ENCODE peak calls at places on chromosomes 5 and 9, in eight cellular contexts. One of them, this sample, is unnamed.
A peak's percentile ranks its signal among the peaks of the same experiment; 100 is the strongest.

GRCh38 chr9:77013932-77014596 is 5.4 kb upstream of the FOXB2 start:
- DNase-seq in stomach: no peak
- DNase-seq in PC-3: no peak
- DNase-seq in small intestine: no peak
- DNase-seq in HCT116: no peak
- DNase-seq in PC-9: no peak
- DNase-seq in mammary epithelial cell: no peak
- DNase-seq in effector memory CD4-positive, alpha-beta T cell: no peak
- DNase-seq in this sample: no peak

GRCh38 chr9:95110956-95111525 is 206.5 kb downstream of the FANCC start:
- DNase-seq in stomach: no peak
- DNase-seq in PC-3: no peak
- DNase-seq in small intestine: no peak
- DNase-seq in HCT116: no peak
- DNase-seq in PC-9: no peak
- DNase-seq in mammary epithelial cell: no peak
- DNase-seq in effector memory CD4-positive, alpha-beta T cell: no peak
- DNase-seq in this sample: no peak

GRCh38 chr5:13987843-13988464 is 43.5 kb upstream of the DNAH5 start:
- DNase-seq in stomach: peak; percentile 45
- DNase-seq in PC-3: peak; percentile 95
- DNase-seq in small intestine: peak; percentile 45
- DNase-seq in HCT116: peak; percentile 42
- DNase-seq in PC-9: peak; percentile 69
- DNase-seq in mammary epithelial cell: peak; percentile 49
- DNase-seq in effector memory CD4-positive, alpha-beta T cell: no peak
- DNase-seq in this sample: peak; percentile 26

GRCh38 chr9:80049096-80049495 is 477.3 kb downstream of the TLE4 start:
- DNase-seq in stomach: no peak
- DNase-seq in PC-3: no peak
- DNase-seq in small intestine: no peak
- DNase-seq in HCT116: no peak
- DNase-seq in PC-9: no peak
- DNase-seq in mammary epithelial cell: no peak
- DNase-seq in effector memory CD4-positive, alpha-beta T cell: no peak
- DNase-seq in this sample: no peak

GRCh38 chr9:129932303-129933151 is 97.3 kb downstream of the USP20 start:
- DNase-seq in stomach: no peak
- DNase-seq in PC-3: no peak
- DNase-seq in small intestine: no peak
- DNase-seq in HCT116: no peak
- DNase-seq in PC-9: no peak
- DNase-seq in mammary epithelial cell: no peak
- DNase-seq in effector memory CD4-positive, alpha-beta T cell: no peak
- DNase-seq in this sample: no peak

GRCh38 chr9:115204827-115205506 is 87.0 kb upstream of the TNC start:
- DNase-seq in stomach: no peak
- DNase-seq in PC-3: peak; percentile 74
- DNase-seq in small intestine: no peak
- DNase-seq in HCT116: no peak
- DNase-seq in PC-9: peak; percentile 84
- DNase-seq in mammary epithelial cell: peak; percentile 92
- DNase-seq in effector memory CD4-positive, alpha-beta T cell: no peak
- DNase-seq in this sample: no peak

GRCh38 chr5:35436441-35437057 is 181.1 kb upstream of the SPEF2 start:
- DNase-seq in stomach: no peak
- DNase-seq in PC-3: peak; percentile 57
- DNase-seq in small intestine: peak; percentile 63
- DNase-seq in HCT116: peak; percentile 13
- DNase-seq in PC-9: no peak
- DNase-seq in mammary epithelial cell: peak; percentile 19
- DNase-seq in effector memory CD4-positive, alpha-beta T cell: no peak
- DNase-seq in this sample: no peak

GRCh38 chr5:10498350-10498749 is 56.7 kb downstream of the ROPN1L start:
- DNase-seq in stomach: no peak
- DNase-seq in PC-3: no peak
- DNase-seq in small intestine: no peak
- DNase-seq in HCT116: no peak
- DNase-seq in PC-9: no peak
- DNase-seq in mammary epithelial cell: no peak
- DNase-seq in effector memory CD4-positive, alpha-beta T cell: no peak
- DNase-seq in this sample: no peak

GRCh38 chr5:81852277-81853004 is 101.5 kb upstream of the SSBP2 start:
- DNase-seq in stomach: no peak
- DNase-seq in PC-3: no peak
- DNase-seq in small intestine: no peak
- DNase-seq in HCT116: peak; percentile 51
- DNase-seq in PC-9: peak; percentile 74
- DNase-seq in mammary epithelial cell: no peak
- DNase-seq in effector memory CD4-positive, alpha-beta T cell: no peak
- DNase-seq in this sample: peak; percentile 51

GRCh38 chr5:134113572-134113907 is 941 bp upstream of the TCF7 start:
- DNase-seq in stomach: no peak
- DNase-seq in PC-3: no peak
- DNase-seq in small intestine: no peak
- DNase-seq in HCT116: no peak
- DNase-seq in PC-9: no peak
- DNase-seq in mammary epithelial cell: no peak
- DNase-seq in effector memory CD4-positive, alpha-beta T cell: no peak
- DNase-seq in this sample: peak; percentile 70

GRCh38 chr9:80550181-80550580 is 978.4 kb downstream of the TLE4 start:
- DNase-seq in stomach: no peak
- DNase-seq in PC-3: no peak
- DNase-seq in small intestine: no peak
- DNase-seq in HCT116: no peak
- DNase-seq in PC-9: no peak
- DNase-seq in mammary epithelial cell: no peak
- DNase-seq in effector memory CD4-positive, alpha-beta T cell: no peak
- DNase-seq in this sample: no peak

GRCh38 chr5:128708841-128709240 is 170.8 kb upstream of the FBN2 start:
- DNase-seq in stomach: no peak
- DNase-seq in PC-3: peak; percentile 82
- DNase-seq in small intestine: no peak
- DNase-seq in HCT116: peak; percentile 55
- DNase-seq in PC-9: peak; percentile 54
- DNase-seq in mammary epithelial cell: peak; percentile 63
- DNase-seq in effector memory CD4-positive, alpha-beta T cell: no peak
- DNase-seq in this sample: no peak

GRCh38 chr5:1243487-1244152 is 18.4 kb downstream of the SLC6A18 start:
- DNase-seq in stomach: no peak
- DNase-seq in PC-3: no peak
- DNase-seq in small intestine: no peak
- DNase-seq in HCT116: no peak
- DNase-seq in PC-9: no peak
- DNase-seq in mammary epithelial cell: no peak
- DNase-seq in effector memory CD4-positive, alpha-beta T cell: no peak
- DNase-seq in this sample: no peak

GRCh38 chr5:72477176-72477575 is 30.0 kb downstream of the ZNF366 start:
- DNase-seq in stomach: no peak
- DNase-seq in PC-3: peak; percentile 18
- DNase-seq in small intestine: no peak
- DNase-seq in HCT116: no peak
- DNase-seq in PC-9: no peak
- DNase-seq in mammary epithelial cell: no peak
- DNase-seq in effector memory CD4-positive, alpha-beta T cell: no peak
- DNase-seq in this sample: no peak

GRCh38 chr5:126736141-126736540 is 40.8 kb upstream of the LMNB1 start:
- DNase-seq in stomach: no peak
- DNase-seq in PC-3: peak; percentile 54
- DNase-seq in small intestine: no peak
- DNase-seq in HCT116: no peak
- DNase-seq in PC-9: peak; percentile 75
- DNase-seq in mammary epithelial cell: peak; percentile 37
- DNase-seq in effector memory CD4-positive, alpha-beta T cell: no peak
- DNase-seq in this sample: no peak

GRCh38 chr5:143258559-143259253 is 144.8 kb downstream of the NR3C1 start:
- DNase-seq in stomach: no peak
- DNase-seq in PC-3: peak; percentile 7
- DNase-seq in small intestine: no peak
- DNase-seq in HCT116: no peak
- DNase-seq in PC-9: no peak
- DNase-seq in mammary epithelial cell: peak; percentile 75
- DNase-seq in effector memory CD4-positive, alpha-beta T cell: no peak
- DNase-seq in this sample: no peak

GRCh38 chr5:93196986-93197385 is 384.0 kb downstream of the NR2F1-AS1 start:
- DNase-seq in stomach: no peak
- DNase-seq in PC-3: no peak
- DNase-seq in small intestine: no peak
- DNase-seq in HCT116: no peak
- DNase-seq in PC-9: no peak
- DNase-seq in mammary epithelial cell: no peak
- DNase-seq in effector memory CD4-positive, alpha-beta T cell: no peak
- DNase-seq in this sample: no peak

GRCh38 chr5:58778888-58779287 is 196.0 kb downstream of the RAB3C start:
- DNase-seq in stomach: no peak
- DNase-seq in PC-3: no peak
- DNase-seq in small intestine: no peak
- DNase-seq in HCT116: no peak
- DNase-seq in PC-9: no peak
- DNase-seq in mammary epithelial cell: no peak
- DNase-seq in effector memory CD4-positive, alpha-beta T cell: no peak
- DNase-seq in this sample: no peak

GRCh38 chr9:91424403-91425176 is 958 bp upstream of the NFIL3 start:
- DNase-seq in stomach: peak; percentile 80
- DNase-seq in PC-3: peak; percentile 56
- DNase-seq in small intestine: peak; percentile 80
- DNase-seq in HCT116: no peak
- DNase-seq in PC-9: peak; percentile 62
- DNase-seq in mammary epithelial cell: peak; percentile 66
- DNase-seq in effector memory CD4-positive, alpha-beta T cell: peak; percentile 15
- DNase-seq in this sample: peak; percentile 79

GRCh38 chr9:95014917-95015316 is 288.4 kb downstream of the AOPEP start:
- DNase-seq in stomach: no peak
- DNase-seq in PC-3: no peak
- DNase-seq in small intestine: no peak
- DNase-seq in HCT116: no peak
- DNase-seq in PC-9: no peak
- DNase-seq in mammary epithelial cell: no peak
- DNase-seq in effector memory CD4-positive, alpha-beta T cell: no peak
- DNase-seq in this sample: no peak

GRCh38 chr5:176418251-176418650 is 1.9 kb upstream of the CLTB start:
- DNase-seq in stomach: peak; percentile 41
- DNase-seq in PC-3: peak; percentile 87
- DNase-seq in small intestine: peak; percentile 76
- DNase-seq in HCT116: no peak
- DNase-seq in PC-9: peak; percentile 98
- DNase-seq in mammary epithelial cell: peak; percentile 97
- DNase-seq in effector memory CD4-positive, alpha-beta T cell: no peak
- DNase-seq in this sample: no peak

DNA sequence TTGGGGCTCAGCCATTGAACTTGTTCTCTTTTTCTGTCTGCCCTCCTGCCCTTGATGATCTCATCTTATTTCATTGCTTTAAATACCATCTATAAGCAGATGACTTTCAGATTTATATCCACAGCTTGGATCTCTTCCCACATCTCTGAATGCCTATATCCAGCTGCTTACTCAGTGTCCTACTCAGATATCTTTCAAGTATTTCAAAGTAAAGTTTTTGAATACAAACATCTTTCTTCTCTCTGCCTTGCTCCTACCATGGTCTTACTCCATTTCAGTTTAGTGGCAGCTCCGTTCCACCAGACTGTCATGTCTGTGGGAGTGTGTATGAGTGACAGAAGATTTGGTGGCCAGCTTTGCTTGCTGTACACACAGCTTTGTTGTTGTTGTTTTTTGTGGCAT is 59.7 kb downstream of the ERBIN start:
- DNase-seq in stomach: no peak
- DNase-seq in PC-3: peak; percentile 43
- DNase-seq in small intestine: no peak
- DNase-seq in HCT116: no peak
- DNase-seq in PC-9: no peak
- DNase-seq in mammary epithelial cell: peak; percentile 21
- DNase-seq in effector memory CD4-positive, alpha-beta T cell: no peak
- DNase-seq in this sample: no peak
- H3K27ac ChIP-seq in stomach: no peak overlapping the region
- H3K27ac ChIP-seq in PC-3: no peak overlapping the region
- H3K27ac ChIP-seq in small intestine: no peak overlapping the region
- H3K27ac ChIP-seq in HCT116: no peak overlapping the region
- H3K27ac ChIP-seq in PC-9: no peak overlapping the region
- H3K27ac ChIP-seq in mammary epithelial cell: no peak overlapping the region
- H3K27ac ChIP-seq in effector memory CD4-positive, alpha-beta T cell: no peak overlapping the region
- H3K27ac ChIP-seq in this sample: no peak overlapping the region

GRCh38 chr9:136292591-136293448 is 11.1 kb downstream of the CCDC187 start:
- DNase-seq in stomach: peak; percentile 43
- DNase-seq in PC-3: peak; percentile 2
- DNase-seq in small intestine: no peak
- DNase-seq in HCT116: no peak
- DNase-seq in PC-9: no peak
- DNase-seq in mammary epithelial cell: no peak
- DNase-seq in effector memory CD4-positive, alpha-beta T cell: no peak
- DNase-seq in this sample: peak; percentile 40
- H3K27me3 ChIP-seq in stomach: peaks cover 62% of the 10 kb centered on the region
- H3K27me3 ChIP-seq in PC-3: no peaks in the 10 kb centered on the region
- H3K27me3 ChIP-seq in small intestine: no peaks in the 10 kb centered on the region
- H3K27me3 ChIP-seq in HCT116: no peaks in the 10 kb centered on the region
- H3K27me3 ChIP-seq in PC-9: peaks cover 3% of the 10 kb centered on the region
- H3K27me3 ChIP-seq in mammary epithelial cell: peaks cover 4% of the 10 kb centered on the region
- H3K27me3 ChIP-seq in effector memory CD4-positive, alpha-beta T cell: no peaks in the 10 kb centered on the region
- H3K27me3 ChIP-seq in this sample: no peaks in the 10 kb centered on the region

DNA sequence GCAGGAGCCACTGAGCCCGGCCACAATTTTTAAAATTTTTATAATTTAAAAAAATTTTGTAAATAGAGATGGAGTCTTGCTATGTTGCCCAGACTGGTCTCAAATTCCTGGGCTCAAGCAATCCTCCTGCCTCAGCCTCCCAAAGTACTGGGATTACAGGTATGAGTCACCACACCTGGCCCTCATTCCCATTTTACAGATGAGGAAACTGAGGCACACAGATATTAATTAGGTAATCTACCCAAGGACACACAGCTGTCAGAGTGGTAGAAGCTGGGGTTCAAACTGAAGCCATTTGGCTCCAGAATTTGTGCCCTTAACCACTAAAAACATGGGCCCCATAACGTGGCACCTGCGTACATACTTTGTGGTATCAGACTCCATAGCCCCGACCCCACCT is 7.5 kb downstream of the TRUB2 start:
- DNase-seq in stomach: no peak
- DNase-seq in PC-3: no peak
- DNase-seq in small intestine: no peak
- DNase-seq in HCT116: no peak
- DNase-seq in PC-9: no peak
- DNase-seq in mammary epithelial cell: no peak
- DNase-seq in effector memory CD4-positive, alpha-beta T cell: no peak
- DNase-seq in this sample: no peak
- H3K4me1 ChIP-seq in stomach: peaks cover 10% of the 10 kb centered on the region
- H3K4me1 ChIP-seq in PC-3: no peaks in the 10 kb centered on the region
- H3K4me1 ChIP-seq in small intestine: no peaks in the 10 kb centered on the region
- H3K4me1 ChIP-seq in HCT116: no peaks in the 10 kb centered on the region
- H3K4me1 ChIP-seq in PC-9: no peaks in the 10 kb centered on the region
- H3K4me1 ChIP-seq in mammary epithelial cell: no peaks in the 10 kb centered on the region
- H3K4me1 ChIP-seq in effector memory CD4-positive, alpha-beta T cell: no peaks in the 10 kb centered on the region
- H3K4me1 ChIP-seq in this sample: no peaks in the 10 kb centered on the region

DNA sequence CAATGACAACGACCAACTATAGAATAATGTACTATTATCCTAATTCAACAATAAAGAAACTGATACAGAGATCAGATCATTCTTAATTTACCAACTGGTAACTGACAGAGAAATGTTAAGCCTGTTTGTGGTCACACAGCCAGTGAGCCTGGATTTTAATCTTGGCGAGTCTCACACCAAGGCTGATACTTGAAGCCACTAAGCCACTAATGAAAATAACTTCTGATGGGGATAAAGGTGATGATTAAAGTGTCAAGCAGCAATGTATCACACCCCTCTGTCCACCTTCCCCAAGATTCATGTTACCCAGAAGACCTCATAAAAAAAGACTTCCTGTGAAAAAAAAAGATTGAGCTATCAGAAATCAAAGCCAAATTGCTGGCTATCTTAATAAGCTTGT is 350.5 kb downstream of the SPOCK1 start:
- DNase-seq in stomach: no peak
- DNase-seq in PC-3: no peak
- DNase-seq in small intestine: no peak
- DNase-seq in HCT116: no peak
- DNase-seq in PC-9: no peak
- DNase-seq in mammary epithelial cell: no peak
- DNase-seq in effector memory CD4-positive, alpha-beta T cell: no peak
- DNase-seq in this sample: no peak
- H3K27ac ChIP-seq in stomach: no peak overlapping the region
- H3K27ac ChIP-seq in PC-3: no peak overlapping the region
- H3K27ac ChIP-seq in small intestine: no peak overlapping the region
- H3K27ac ChIP-seq in HCT116: no peak overlapping the region
- H3K27ac ChIP-seq in PC-9: no peak overlapping the region
- H3K27ac ChIP-seq in mammary epithelial cell: no peak overlapping the region
- H3K27ac ChIP-seq in effector memory CD4-positive, alpha-beta T cell: no peak overlapping the region
- H3K27ac ChIP-seq in this sample: no peak overlapping the region